ENCODE peak calls at places on chromosomes 4 and X, in eight cellular contexts. One of them, this sample, is unnamed.

GRCh38 chr4:128757712-128758111 is 51.8 kb upstream of the JADE1 start:
- DNase-seq in CD8-positive, alpha-beta T cell: no peak
- DNase-seq in left lung: no peak
- DNase-seq in BE2C: no peak
- DNase-seq in IMR-90: peak; percentile 23
- DNase-seq in lower leg skin: no peak
- DNase-seq in uterus: no peak
- DNase-seq in endodermal cell: peak; percentile 60
- DNase-seq in this sample: no peak

GRCh38 chr4:120078216-120078615 is 11.6 kb upstream of the MAD2L1 start:
- DNase-seq in lower leg skin: no peak
- DNase-seq in uterus: no peak
- DNase-seq in IMR-90: no peak
- DNase-seq in BE2C: no peak
- DNase-seq in left lung: no peak
- DNase-seq in endodermal cell: no peak
- DNase-seq in CD8-positive, alpha-beta T cell: no peak
- DNase-seq in this sample: peak; percentile 19

GRCh38 chrX:12825801-12826200 is 34.6 kb downstream of the PRPS2 start:
- DNase-seq in endodermal cell: no peak
- DNase-seq in left lung: no peak
- DNase-seq in lower leg skin: no peak
- DNase-seq in CD8-positive, alpha-beta T cell: no peak
- DNase-seq in uterus: no peak
- DNase-seq in IMR-90: peak; percentile 3
- DNase-seq in BE2C: no peak
- DNase-seq in this sample: peak; percentile 8

GRCh38 chrX:18210470-18210869 is 10.2 kb downstream of the BEND2 start:
- DNase-seq in CD8-positive, alpha-beta T cell: no peak
- DNase-seq in lower leg skin: no peak
- DNase-seq in BE2C: no peak
- DNase-seq in endodermal cell: no peak
- DNase-seq in IMR-90: peak; percentile 4
- DNase-seq in left lung: no peak
- DNase-seq in uterus: no peak
- DNase-seq in this sample: peak; percentile 2

GRCh38 chrX:121755541-121755940 is 708.1 kb downstream of the GLUD2 start:
- DNase-seq in left lung: no peak
- DNase-seq in BE2C: no peak
- DNase-seq in uterus: no peak
- DNase-seq in IMR-90: no peak
- DNase-seq in CD8-positive, alpha-beta T cell: no peak
- DNase-seq in endodermal cell: no peak
- DNase-seq in lower leg skin: no peak
- DNase-seq in this sample: peak; percentile 20

GRCh38 chrX:46727445-46727844 is 31.5 kb downstream of the SLC9A7 start:
- DNase-seq in CD8-positive, alpha-beta T cell: no peak
- DNase-seq in uterus: no peak
- DNase-seq in BE2C: no peak
- DNase-seq in endodermal cell: no peak
- DNase-seq in IMR-90: peak; percentile 23
- DNase-seq in lower leg skin: no peak
- DNase-seq in left lung: no peak
- DNase-seq in this sample: peak; percentile 27

GRCh38 chr4:78174931-78175330 is 117.8 kb downstream of the FRAS1 start:
- DNase-seq in BE2C: no peak
- DNase-seq in uterus: no peak
- DNase-seq in endodermal cell: no peak
- DNase-seq in IMR-90: no peak
- DNase-seq in CD8-positive, alpha-beta T cell: no peak
- DNase-seq in left lung: no peak
- DNase-seq in lower leg skin: no peak
- DNase-seq in this sample: no peak

GRCh38 chrX:154457491-154458115 is 478 bp upstream of the PLXNA3 start:
- DNase-seq in lower leg skin: no peak
- DNase-seq in uterus: peak; percentile 41
- DNase-seq in BE2C: peak; percentile 35
- DNase-seq in CD8-positive, alpha-beta T cell: peak; percentile 47
- DNase-seq in IMR-90: no peak
- DNase-seq in left lung: peak; percentile 57
- DNase-seq in endodermal cell: peak; percentile 83
- DNase-seq in this sample: no peak

GRCh38 chr4:7063362-7063761 is 4.5 kb downstream of the GRPEL1 start:
- DNase-seq in left lung: no peak
- DNase-seq in CD8-positive, alpha-beta T cell: no peak
- DNase-seq in lower leg skin: no peak
- DNase-seq in uterus: peak; percentile 2
- DNase-seq in BE2C: no peak
- DNase-seq in endodermal cell: no peak
- DNase-seq in IMR-90: no peak
- DNase-seq in this sample: no peak

GRCh38 chr4:137892134-137892533 is 350.0 kb downstream of the SLC7A11 start:
- DNase-seq in CD8-positive, alpha-beta T cell: no peak
- DNase-seq in lower leg skin: no peak
- DNase-seq in BE2C: no peak
- DNase-seq in IMR-90: peak; percentile 78
- DNase-seq in left lung: no peak
- DNase-seq in endodermal cell: no peak
- DNase-seq in uterus: no peak
- DNase-seq in this sample: no peak

GRCh38 chrX:86349115-86349514 is 200.9 kb downstream of the DACH2 start:
- DNase-seq in lower leg skin: no peak
- DNase-seq in BE2C: no peak
- DNase-seq in left lung: no peak
- DNase-seq in endodermal cell: no peak
- DNase-seq in IMR-90: no peak
- DNase-seq in uterus: no peak
- DNase-seq in CD8-positive, alpha-beta T cell: no peak
- DNase-seq in this sample: no peak

GRCh38 chr4:58275856-58276255 is 1165.7 kb upstream of the IGFBP7 start:
- DNase-seq in left lung: no peak
- DNase-seq in CD8-positive, alpha-beta T cell: no peak
- DNase-seq in endodermal cell: no peak
- DNase-seq in BE2C: no peak
- DNase-seq in lower leg skin: no peak
- DNase-seq in IMR-90: no peak
- DNase-seq in uterus: no peak
- DNase-seq in this sample: no peak

DNA sequence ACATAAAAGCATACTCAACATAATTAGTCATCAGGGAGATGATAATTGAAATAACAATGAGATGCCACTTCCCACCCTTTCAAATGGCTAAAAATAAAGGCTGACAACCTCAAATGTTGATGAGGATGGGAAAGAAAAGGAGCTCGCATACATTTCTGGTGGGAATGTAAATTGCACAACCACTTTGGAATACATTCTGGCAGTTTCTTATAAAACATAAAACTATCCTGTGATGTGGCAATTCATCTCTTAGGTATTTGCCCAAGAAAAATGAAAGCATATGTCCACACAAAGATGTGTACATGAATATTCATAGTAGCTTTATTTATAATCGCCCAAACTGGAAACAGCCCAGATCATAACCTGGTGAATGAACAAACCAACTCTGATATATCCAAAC is 682 bp upstream of the ZNF275 start:
- DNase-seq in endodermal cell: no peak
- DNase-seq in BE2C: no peak
- DNase-seq in lower leg skin: no peak
- DNase-seq in IMR-90: peak; percentile 55
- DNase-seq in uterus: no peak
- DNase-seq in left lung: no peak
- DNase-seq in CD8-positive, alpha-beta T cell: no peak
- DNase-seq in this sample: peak; percentile 58
- H3K4me3 ChIP-seq in endodermal cell: peak overlapping the region; percentile 77
- H3K4me3 ChIP-seq in BE2C: peak overlapping the region; percentile 52
- H3K4me3 ChIP-seq in lower leg skin: no peak overlapping the region
- H3K4me3 ChIP-seq in IMR-90: peak overlapping the region; percentile 98
- H3K4me3 ChIP-seq in uterus: no peak overlapping the region
- H3K4me3 ChIP-seq in left lung: peak overlapping the region; percentile 49
- H3K4me3 ChIP-seq in CD8-positive, alpha-beta T cell: no peak overlapping the region
- H3K4me3 ChIP-seq in this sample: peak overlapping the region; percentile 47

DNA sequence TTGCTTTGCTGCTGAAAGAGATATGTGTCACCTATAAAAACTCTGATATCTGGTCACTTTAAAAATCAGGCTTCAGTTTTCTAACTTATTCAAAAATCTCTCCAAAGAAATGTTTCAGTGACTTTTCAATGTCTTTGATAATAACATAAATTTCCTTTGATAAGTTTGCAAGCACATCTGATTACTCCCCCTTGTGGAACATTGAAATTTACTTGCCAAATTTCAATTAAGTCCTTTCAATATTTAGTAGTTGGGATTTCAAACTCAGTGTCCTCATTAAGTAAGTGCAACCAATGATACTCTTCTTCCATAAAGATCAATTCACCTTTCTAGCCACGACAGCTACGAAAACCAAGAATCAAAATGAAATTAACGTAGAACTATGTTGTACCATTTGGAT is 151.3 kb upstream of the FAM47C start:
- DNase-seq in uterus: no peak
- DNase-seq in BE2C: no peak
- DNase-seq in lower leg skin: no peak
- DNase-seq in endodermal cell: no peak
- DNase-seq in CD8-positive, alpha-beta T cell: no peak
- DNase-seq in IMR-90: peak; percentile 2
- DNase-seq in left lung: no peak
- DNase-seq in this sample: peak; percentile 3
- TF ChIP-seq CTCF in uterus: no peak
- TF ChIP-seq CTCF in BE2C: peak; percentile 16
- TF ChIP-seq CTCF in lower leg skin: no peak
- TF ChIP-seq CTCF in endodermal cell: peak; percentile 31
- TF ChIP-seq CTCF in CD8-positive, alpha-beta T cell: no peak
- TF ChIP-seq CTCF in IMR-90: peak; percentile 24
- TF ChIP-seq CTCF in left lung: no peak
- TF ChIP-seq CTCF in this sample: no peak

GRCh38 chrX:1074755-1075154 is 137.7 kb downstream of the CRLF2 start:
- DNase-seq in endodermal cell: no peak
- DNase-seq in CD8-positive, alpha-beta T cell: no peak
- DNase-seq in lower leg skin: no peak
- DNase-seq in BE2C: no peak
- DNase-seq in left lung: no peak
- DNase-seq in IMR-90: no peak
- DNase-seq in uterus: no peak
- DNase-seq in this sample: no peak

GRCh38 chrX:1074172-1074571 is 138.3 kb downstream of the CRLF2 start:
- DNase-seq in uterus: no peak
- DNase-seq in IMR-90: no peak
- DNase-seq in BE2C: no peak
- DNase-seq in left lung: no peak
- DNase-seq in CD8-positive, alpha-beta T cell: no peak
- DNase-seq in endodermal cell: no peak
- DNase-seq in lower leg skin: no peak
- DNase-seq in this sample: no peak

GRCh38 chrX:1075741-1076140 is 136.7 kb downstream of the CRLF2 start:
- DNase-seq in left lung: no peak
- DNase-seq in CD8-positive, alpha-beta T cell: no peak
- DNase-seq in lower leg skin: no peak
- DNase-seq in BE2C: no peak
- DNase-seq in uterus: no peak
- DNase-seq in endodermal cell: no peak
- DNase-seq in IMR-90: no peak
- DNase-seq in this sample: no peak

GRCh38 chrX:1075156-1075555 is 137.3 kb downstream of the CRLF2 start:
- DNase-seq in endodermal cell: no peak
- DNase-seq in lower leg skin: no peak
- DNase-seq in CD8-positive, alpha-beta T cell: no peak
- DNase-seq in uterus: no peak
- DNase-seq in left lung: no peak
- DNase-seq in IMR-90: no peak
- DNase-seq in BE2C: no peak
- DNase-seq in this sample: no peak

DNA sequence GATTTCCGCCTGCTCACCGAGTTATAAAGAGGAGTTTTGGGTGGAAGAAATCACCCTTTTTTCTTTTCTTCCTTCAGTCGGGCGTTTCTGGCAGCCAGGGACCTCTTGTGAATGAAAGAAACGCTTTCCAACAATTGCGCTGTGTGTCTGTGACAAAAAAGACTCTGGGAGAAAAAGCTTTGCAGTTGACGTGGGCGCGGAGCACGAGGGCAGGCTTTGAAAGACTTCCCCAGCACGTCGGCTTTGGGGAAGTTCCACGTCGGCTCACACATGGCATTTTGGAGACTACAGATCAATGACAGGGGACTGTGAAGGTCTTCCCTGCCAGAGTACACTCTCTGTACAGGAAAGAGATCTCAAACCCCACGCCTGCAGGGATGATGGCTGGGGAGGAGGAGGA is 135.3 kb downstream of the CRLF2 start:
- DNase-seq in uterus: no peak
- DNase-seq in CD8-positive, alpha-beta T cell: no peak
- DNase-seq in BE2C: no peak
- DNase-seq in left lung: no peak
- DNase-seq in lower leg skin: no peak
- DNase-seq in IMR-90: no peak
- DNase-seq in endodermal cell: peak; percentile 69
- DNase-seq in this sample: no peak
- H3K4me3 ChIP-seq in uterus: no peak overlapping the region
- H3K4me3 ChIP-seq in CD8-positive, alpha-beta T cell: no peak overlapping the region
- H3K4me3 ChIP-seq in BE2C: no peak overlapping the region
- H3K4me3 ChIP-seq in left lung: no peak overlapping the region
- H3K4me3 ChIP-seq in lower leg skin: no peak overlapping the region
- H3K4me3 ChIP-seq in IMR-90: no peak overlapping the region
- H3K4me3 ChIP-seq in endodermal cell: no peak overlapping the region
- H3K4me3 ChIP-seq in this sample: no peak overlapping the region

GRCh38 chr4:52372269-52372668 is 286.8 kb downstream of the USP46 start:
- DNase-seq in uterus: no peak
- DNase-seq in IMR-90: no peak
- DNase-seq in lower leg skin: no peak
- DNase-seq in BE2C: no peak
- DNase-seq in endodermal cell: no peak
- DNase-seq in left lung: no peak
- DNase-seq in CD8-positive, alpha-beta T cell: no peak
- DNase-seq in this sample: no peak

GRCh38 chr4:52370576-52370975 is 288.5 kb downstream of the USP46 start:
- DNase-seq in CD8-positive, alpha-beta T cell: no peak
- DNase-seq in uterus: no peak
- DNase-seq in lower leg skin: no peak
- DNase-seq in IMR-90: no peak
- DNase-seq in BE2C: no peak
- DNase-seq in left lung: no peak
- DNase-seq in endodermal cell: no peak
- DNase-seq in this sample: no peak

GRCh38 chr4:52373650-52374049 is 285.5 kb downstream of the USP46 start:
- DNase-seq in endodermal cell: no peak
- DNase-seq in BE2C: no peak
- DNase-seq in lower leg skin: no peak
- DNase-seq in CD8-positive, alpha-beta T cell: no peak
- DNase-seq in uterus: no peak
- DNase-seq in left lung: no peak
- DNase-seq in IMR-90: no peak
- DNase-seq in this sample: no peak

GRCh38 chr4:52372747-52373146 is 286.4 kb downstream of the USP46 start:
- DNase-seq in left lung: no peak
- DNase-seq in BE2C: no peak
- DNase-seq in IMR-90: no peak
- DNase-seq in lower leg skin: no peak
- DNase-seq in endodermal cell: no peak
- DNase-seq in CD8-positive, alpha-beta T cell: no peak
- DNase-seq in uterus: no peak
- DNase-seq in this sample: no peak

DNA sequence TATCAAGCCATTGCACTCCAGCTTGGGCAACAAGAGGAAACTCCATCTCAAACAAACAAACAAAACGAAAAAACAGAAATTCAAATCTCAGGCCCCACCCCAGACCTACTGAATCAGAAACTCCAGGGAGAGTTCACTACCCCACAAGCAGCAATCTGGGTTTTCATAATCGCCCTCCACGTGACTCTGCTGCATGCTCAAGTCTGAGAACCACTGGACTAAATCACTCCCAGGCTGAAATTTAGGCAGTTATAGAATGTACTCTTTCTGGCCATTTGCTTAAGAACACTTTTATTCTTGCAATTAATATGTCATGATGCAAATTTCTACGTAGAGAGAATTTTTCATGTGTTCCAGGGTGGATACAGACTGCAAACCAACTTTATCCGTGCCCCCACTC is 287.2 kb downstream of the USP46 start:
- DNase-seq in CD8-positive, alpha-beta T cell: no peak
- DNase-seq in BE2C: no peak
- DNase-seq in left lung: no peak
- DNase-seq in uterus: no peak
- DNase-seq in IMR-90: no peak
- DNase-seq in endodermal cell: no peak
- DNase-seq in lower leg skin: no peak
- DNase-seq in this sample: no peak
- TF ChIP-seq CTCF in CD8-positive, alpha-beta T cell: no peak
- TF ChIP-seq CTCF in BE2C: no peak
- TF ChIP-seq CTCF in left lung: no peak
- TF ChIP-seq CTCF in uterus: no peak
- TF ChIP-seq CTCF in IMR-90: no peak
- TF ChIP-seq CTCF in endodermal cell: no peak
- TF ChIP-seq CTCF in lower leg skin: no peak
- TF ChIP-seq CTCF in this sample: no peak

This sample was measured in fibroblast of pulmonary artery.